ENCODE peak calls at places on chromosome 13, in six cellular contexts. One of them, this sample, is unnamed.

GRCh38 chr13:95607363-95607762 is 37.1 kb downstream of the DZIP1 start:
- DNase-seq in H1: no peak
- DNase-seq in SK-N-SH: no peak
- DNase-seq in HepG2: no peak
- DNase-seq in K562: no peak
- DNase-seq in A549: peak
- DNase-seq in this sample: peak

GRCh38 chr13:21101865-21102576 is 40.6 kb upstream of the LATS2 start:
- DNase-seq in K562: no peak
- DNase-seq in HepG2: peak
- DNase-seq in A549: no peak
- DNase-seq in SK-N-SH: no peak
- DNase-seq in H1: no peak
- DNase-seq in this sample: no peak

GRCh38 chr13:20526664-20527063 is 1.0 kb upstream of the CRYL1 start:
- DNase-seq in H1: no peak
- DNase-seq in K562: no peak
- DNase-seq in A549: no peak
- DNase-seq in HepG2: peak
- DNase-seq in SK-N-SH: no peak
- DNase-seq in this sample: peak

GRCh38 chr13:92320323-92320722 is 906.3 kb upstream of the GPC6 start:
- DNase-seq in SK-N-SH: no peak
- DNase-seq in K562: no peak
- DNase-seq in HepG2: no peak
- DNase-seq in A549: no peak
- DNase-seq in H1: no peak
- DNase-seq in this sample: no peak

GRCh38 chr13:39876258-39876657 is 220.8 kb downstream of the COG6 start:
- DNase-seq in SK-N-SH: no peak
- DNase-seq in H1: no peak
- DNase-seq in A549: peak
- DNase-seq in HepG2: no peak
- DNase-seq in K562: no peak
- DNase-seq in this sample: peak

GRCh38 chr13:113666951-113667701 is at the start of gene GRK1:
- DNase-seq in H1: no peak
- DNase-seq in K562: no peak
- DNase-seq in A549: no peak
- DNase-seq in SK-N-SH: no peak
- DNase-seq in HepG2: no peak
- DNase-seq in this sample: no peak

GRCh38 chr13:37884674-37885073 is 15.1 kb upstream of the TRPC4 start:
- DNase-seq in SK-N-SH: no peak
- DNase-seq in K562: no peak
- DNase-seq in HepG2: no peak
- DNase-seq in H1: no peak
- DNase-seq in A549: no peak
- DNase-seq in this sample: no peak

GRCh38 chr13:108463365-108463764 is 166.0 kb upstream of the MYO16 start:
- DNase-seq in A549: peak
- DNase-seq in H1: no peak
- DNase-seq in SK-N-SH: no peak
- DNase-seq in K562: no peak
- DNase-seq in HepG2: no peak
- DNase-seq in this sample: peak

GRCh38 chr13:110424596-110425443 is 117.7 kb downstream of the COL4A2 start:
- DNase-seq in HepG2: no peak
- DNase-seq in A549: no peak
- DNase-seq in SK-N-SH: no peak
- DNase-seq in H1: no peak
- DNase-seq in K562: no peak
- DNase-seq in this sample: peak

GRCh38 chr13:112741835-112742570 is 52.2 kb downstream of the ATP11A start:
- DNase-seq in K562: no peak
- DNase-seq in A549: no peak
- DNase-seq in SK-N-SH: no peak
- DNase-seq in H1: no peak
- DNase-seq in HepG2: no peak
- DNase-seq in this sample: no peak

GRCh38 chr13:39159971-39160370 is 121.7 kb downstream of the NHLRC3 start:
- DNase-seq in A549: no peak
- DNase-seq in SK-N-SH: no peak
- DNase-seq in HepG2: no peak
- DNase-seq in K562: no peak
- DNase-seq in H1: no peak
- DNase-seq in this sample: no peak

GRCh38 chr13:106139407-106139806 is 396.1 kb downstream of the EFNB2 start:
- DNase-seq in HepG2: no peak
- DNase-seq in H1: no peak
- DNase-seq in K562: no peak
- DNase-seq in SK-N-SH: no peak
- DNase-seq in A549: no peak
- DNase-seq in this sample: peak

GRCh38 chr13:109400625-109401257 is 385.6 kb downstream of the IRS2 start:
- DNase-seq in HepG2: no peak
- DNase-seq in K562: no peak
- DNase-seq in SK-N-SH: peak
- DNase-seq in A549: no peak
- DNase-seq in H1: no peak
- DNase-seq in this sample: no peak

GRCh38 chr13:39362652-39363390 is 240.2 kb downstream of the LHFPL6 start:
- DNase-seq in SK-N-SH: no peak
- DNase-seq in HepG2: no peak
- DNase-seq in A549: no peak
- DNase-seq in K562: no peak
- DNase-seq in H1: no peak
- DNase-seq in this sample: peak

GRCh38 chr13:91356919-91357612 is 9.6 kb downstream of the MIR17HG start:
- DNase-seq in HepG2: no peak
- DNase-seq in A549: no peak
- DNase-seq in SK-N-SH: no peak
- DNase-seq in K562: no peak
- DNase-seq in H1: no peak
- DNase-seq in this sample: no peak

GRCh38 chr13:36979361-36980040 is 19.6 kb downstream of the ALG5 start:
- DNase-seq in HepG2: no peak
- DNase-seq in A549: no peak
- DNase-seq in H1: no peak
- DNase-seq in K562: no peak
- DNase-seq in SK-N-SH: no peak
- DNase-seq in this sample: peak

GRCh38 chr13:30576528-30576927 is 41.2 kb upstream of the USPL1 start:
- DNase-seq in A549: no peak
- DNase-seq in H1: no peak
- DNase-seq in SK-N-SH: no peak
- DNase-seq in K562: no peak
- DNase-seq in HepG2: peak
- DNase-seq in this sample: peak

GRCh38 chr13:45928843-45929242 is 77.3 kb upstream of the SIAH3 start:
- DNase-seq in H1: no peak
- DNase-seq in A549: no peak
- DNase-seq in K562: no peak
- DNase-seq in SK-N-SH: no peak
- DNase-seq in HepG2: no peak
- DNase-seq in this sample: no peak

GRCh38 chr13:61277088-61277487 is 138.6 kb downstream of the PCDH20 start:
- DNase-seq in H1: no peak
- DNase-seq in HepG2: no peak
- DNase-seq in K562: no peak
- DNase-seq in SK-N-SH: no peak
- DNase-seq in A549: no peak
- DNase-seq in this sample: no peak

GRCh38 chr13:27372896-27373295 is 51.5 kb upstream of the GTF3A start:
- DNase-seq in A549: peak
- DNase-seq in HepG2: peak
- DNase-seq in SK-N-SH: no peak
- DNase-seq in H1: no peak
- DNase-seq in K562: no peak
- DNase-seq in this sample: peak

GRCh38 chr13:113387396-113387795 is 23.5 kb upstream of the GRTP1 start:
- DNase-seq in HepG2: no peak
- DNase-seq in SK-N-SH: no peak
- DNase-seq in K562: no peak
- DNase-seq in A549: no peak
- DNase-seq in H1: no peak
- DNase-seq in this sample: no peak

GRCh38 chr13:114258589-114258988 is 22.8 kb upstream of the UPF3A start:
- DNase-seq in A549: no peak
- DNase-seq in H1: no peak
- DNase-seq in SK-N-SH: no peak
- DNase-seq in K562: no peak
- DNase-seq in HepG2: no peak
- DNase-seq in this sample: no peak

GRCh38 chr13:53138369-53139036 is 109.9 kb downstream of the OLFM4 start:
- DNase-seq in A549: no peak
- DNase-seq in HepG2: no peak
- DNase-seq in H1: no peak
- DNase-seq in SK-N-SH: no peak
- DNase-seq in K562: no peak
- DNase-seq in this sample: peak

GRCh38 chr13:23289917-23290357 is 109.2 kb downstream of the SGCG start:
- DNase-seq in K562: no peak
- DNase-seq in SK-N-SH: peak
- DNase-seq in A549: peak
- DNase-seq in H1: no peak
- DNase-seq in HepG2: no peak
- DNase-seq in this sample: peak
- TF ChIP-seq RFX5 in K562: no peak
- TF ChIP-seq RFX5 in SK-N-SH: no peak
- TF ChIP-seq RFX5 in A549: no peak
- TF ChIP-seq RFX5 in H1: no peak
- TF ChIP-seq RFX5 in HepG2: no peak
- TF ChIP-seq RFX5 in this sample: no peak

GRCh38 chr13:25170554-25171107 is 1.5 kb downstream of the AMER2 start:
- DNase-seq in SK-N-SH: peak
- DNase-seq in K562: no peak
- DNase-seq in A549: no peak
- DNase-seq in H1: peak
- DNase-seq in HepG2: no peak
- DNase-seq in this sample: no peak
- TF ChIP-seq RFX5 in SK-N-SH: no peak
- TF ChIP-seq RFX5 in K562: no peak
- TF ChIP-seq RFX5 in A549: no peak
- TF ChIP-seq RFX5 in H1: no peak
- TF ChIP-seq RFX5 in HepG2: no peak
- TF ChIP-seq RFX5 in this sample: no peak

GRCh38 chr13:79557666-79558065 is 76.7 kb downstream of the NDFIP2 start:
- DNase-seq in A549: no peak
- DNase-seq in K562: no peak
- DNase-seq in HepG2: no peak
- DNase-seq in SK-N-SH: no peak
- DNase-seq in H1: no peak
- DNase-seq in this sample: no peak

GRCh38 chr13:79562557-79562956 is 81.6 kb downstream of the NDFIP2 start:
- DNase-seq in H1: no peak
- DNase-seq in K562: no peak
- DNase-seq in HepG2: no peak
- DNase-seq in SK-N-SH: no peak
- DNase-seq in A549: no peak
- DNase-seq in this sample: no peak

GRCh38 chr13:79566118-79566517 is 85.2 kb downstream of the NDFIP2 start:
- DNase-seq in A549: no peak
- DNase-seq in H1: no peak
- DNase-seq in K562: no peak
- DNase-seq in SK-N-SH: no peak
- DNase-seq in HepG2: no peak
- DNase-seq in this sample: no peak

DNA sequence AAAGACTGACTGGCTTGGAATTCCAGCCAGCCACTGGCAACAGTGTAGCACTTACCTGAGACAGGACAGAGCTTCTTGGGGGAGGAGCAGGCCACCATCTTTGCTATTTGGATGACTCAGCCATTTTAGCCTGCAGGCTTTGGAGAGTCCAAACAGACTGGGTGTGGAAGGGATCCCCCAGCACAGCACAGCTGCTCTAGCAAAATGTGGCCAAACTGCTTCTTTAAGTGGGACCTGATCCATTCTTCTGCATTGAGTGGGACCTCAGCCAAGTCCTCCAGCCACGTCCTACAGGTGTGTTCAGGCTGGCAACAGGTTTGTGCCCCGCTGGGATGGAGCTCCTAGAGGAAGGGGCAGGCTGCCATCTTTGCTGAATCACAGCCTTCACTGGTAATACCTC is 80.0 kb downstream of the NDFIP2 start:
- DNase-seq in H1: no peak
- DNase-seq in SK-N-SH: no peak
- DNase-seq in K562: no peak
- DNase-seq in A549: no peak
- DNase-seq in HepG2: no peak
- DNase-seq in this sample: no peak
- TF ChIP-seq RFX5 in H1: no peak
- TF ChIP-seq RFX5 in SK-N-SH: no peak
- TF ChIP-seq RFX5 in K562: no peak
- TF ChIP-seq RFX5 in A549: no peak
- TF ChIP-seq RFX5 in HepG2: no peak
- TF ChIP-seq RFX5 in this sample: no peak

GRCh38 chr13:98839826-98840769 is 87.6 kb upstream of the SLC15A1 start:
- DNase-seq in H1: peak
- DNase-seq in SK-N-SH: peak
- DNase-seq in K562: peak
- DNase-seq in A549: peak
- DNase-seq in HepG2: peak
- DNase-seq in this sample: peak

GRCh38 chr13:98843482-98843877 is 91.0 kb upstream of the SLC15A1 start:
- DNase-seq in A549: no peak
- DNase-seq in SK-N-SH: no peak
- DNase-seq in K562: no peak
- DNase-seq in HepG2: no peak
- DNase-seq in H1: no peak
- DNase-seq in this sample: no peak

GRCh38 chr13:98842074-98842473 is 89.6 kb upstream of the SLC15A1 start:
- DNase-seq in K562: no peak
- DNase-seq in H1: no peak
- DNase-seq in A549: no peak
- DNase-seq in HepG2: peak
- DNase-seq in SK-N-SH: no peak
- DNase-seq in this sample: no peak

GRCh38 chr13:98845726-98846125 is 93.3 kb upstream of the SLC15A1 start:
- DNase-seq in K562: no peak
- DNase-seq in A549: no peak
- DNase-seq in HepG2: no peak
- DNase-seq in SK-N-SH: no peak
- DNase-seq in H1: no peak
- DNase-seq in this sample: no peak

DNA sequence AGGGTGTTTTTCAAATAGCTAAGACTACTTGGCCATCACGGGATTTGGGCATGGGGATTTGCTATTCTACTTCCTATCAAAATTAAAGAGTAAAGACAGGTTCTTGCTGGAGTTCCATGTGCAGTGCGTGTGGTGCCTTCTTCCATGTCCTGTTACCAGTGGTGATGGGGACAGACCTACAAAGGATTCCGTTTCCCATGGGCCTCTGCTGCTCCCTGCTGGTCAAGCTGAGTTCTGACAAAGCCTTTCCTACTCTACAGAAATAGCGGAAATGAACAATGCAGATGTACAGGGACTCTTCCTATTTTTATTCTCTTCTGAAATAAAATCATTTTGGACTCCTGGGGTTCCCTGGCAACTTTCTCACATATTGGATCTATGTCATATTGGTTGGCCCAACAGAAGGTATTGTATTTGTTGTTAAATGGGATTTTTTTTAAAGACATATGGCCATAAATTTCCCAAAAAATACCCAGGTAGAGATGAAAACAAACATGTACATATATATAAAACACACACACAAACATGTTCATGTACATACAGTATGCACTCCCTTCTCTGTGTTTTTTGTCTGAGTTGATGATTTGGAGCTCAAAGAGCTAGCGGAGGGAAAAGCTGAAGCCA is 90.5 kb upstream of the SLC15A1 start:
- DNase-seq in K562: peak
- DNase-seq in SK-N-SH: peak
- DNase-seq in HepG2: peak
- DNase-seq in A549: peak
- DNase-seq in H1: peak
- DNase-seq in this sample: peak
- TF ChIP-seq RFX5 in K562: no peak
- TF ChIP-seq RFX5 in SK-N-SH: no peak
- TF ChIP-seq RFX5 in HepG2: no peak
- TF ChIP-seq RFX5 in A549: no peak
- TF ChIP-seq RFX5 in H1: no peak
- TF ChIP-seq RFX5 in this sample: no peak